ENCODE peak calls at places on chromosomes 7 and 10, in six cellular contexts. One of them, this sample, is unnamed.

GRCh38 chr10:4670737-4671136 is 155.3 kb upstream of the AKR1E2 start:
- DNase-seq in BE2C: no peak
- DNase-seq in left cardiac atrium: no peak
- DNase-seq in AG08395: peak; percentile 65
- DNase-seq in PC-3: peak; percentile 32
- DNase-seq in amniotic stem cell: no peak
- DNase-seq in this sample: no peak

GRCh38 chr7:122316467-122317394 is 12.2 kb upstream of the FEZF1 start:
- DNase-seq in AG08395: no peak
- DNase-seq in BE2C: no peak
- DNase-seq in PC-3: no peak
- DNase-seq in left cardiac atrium: no peak
- DNase-seq in amniotic stem cell: no peak
- DNase-seq in this sample: no peak

GRCh38 chr10:14247650-14248258 is 83.0 kb downstream of the FRMD4A start:
- DNase-seq in PC-3: no peak
- DNase-seq in left cardiac atrium: peak; percentile 39
- DNase-seq in BE2C: no peak
- DNase-seq in AG08395: no peak
- DNase-seq in amniotic stem cell: no peak
- DNase-seq in this sample: no peak

GRCh38 chr10:31000071-31000787 is 31.4 kb downstream of the ZNF438 start:
- DNase-seq in AG08395: no peak
- DNase-seq in left cardiac atrium: no peak
- DNase-seq in PC-3: no peak
- DNase-seq in BE2C: no peak
- DNase-seq in amniotic stem cell: no peak
- DNase-seq in this sample: no peak

GRCh38 chr7:31633894-31634494 is 53.0 kb upstream of the PPP1R17 start:
- DNase-seq in amniotic stem cell: peak; percentile 35
- DNase-seq in left cardiac atrium: peak; percentile 28
- DNase-seq in BE2C: peak; percentile 25
- DNase-seq in PC-3: peak; percentile 80
- DNase-seq in AG08395: peak; percentile 62
- DNase-seq in this sample: peak; percentile 29

GRCh38 chr10:61733358-61733940 is 70.7 kb downstream of the CABCOCO1 start:
- DNase-seq in AG08395: peak; percentile 48
- DNase-seq in amniotic stem cell: peak; percentile 39
- DNase-seq in BE2C: peak; percentile 25
- DNase-seq in left cardiac atrium: no peak
- DNase-seq in PC-3: peak; percentile 96
- DNase-seq in this sample: no peak

GRCh38 chr10:91653214-91653875 is 20.5 kb upstream of the PPP1R3C start:
- DNase-seq in amniotic stem cell: no peak
- DNase-seq in PC-3: peak; percentile 91
- DNase-seq in AG08395: no peak
- DNase-seq in BE2C: no peak
- DNase-seq in left cardiac atrium: no peak
- DNase-seq in this sample: no peak

GRCh38 chr7:81789406-81790139 is 19.7 kb upstream of the HGF start:
- DNase-seq in PC-3: no peak
- DNase-seq in BE2C: no peak
- DNase-seq in amniotic stem cell: no peak
- DNase-seq in left cardiac atrium: no peak
- DNase-seq in AG08395: peak; percentile 16
- DNase-seq in this sample: no peak

GRCh38 chr7:117091721-117092120 is 138.4 kb downstream of the ST7 start:
- DNase-seq in left cardiac atrium: no peak
- DNase-seq in AG08395: no peak
- DNase-seq in BE2C: no peak
- DNase-seq in amniotic stem cell: no peak
- DNase-seq in PC-3: no peak
- DNase-seq in this sample: no peak

GRCh38 chr7:140238778-140239652 is 62.2 kb upstream of the KDM7A start:
- DNase-seq in AG08395: no peak
- DNase-seq in PC-3: no peak
- DNase-seq in amniotic stem cell: no peak
- DNase-seq in left cardiac atrium: no peak
- DNase-seq in BE2C: peak; percentile 19
- DNase-seq in this sample: no peak

GRCh38 chr7:2955177-2955768 is 88.4 kb downstream of the CARD11 start:
- DNase-seq in BE2C: no peak
- DNase-seq in PC-3: no peak
- DNase-seq in AG08395: no peak
- DNase-seq in amniotic stem cell: no peak
- DNase-seq in left cardiac atrium: no peak
- DNase-seq in this sample: no peak

GRCh38 chr10:58721781-58722180 is 209.1 kb downstream of the BICC1 start:
- DNase-seq in left cardiac atrium: no peak
- DNase-seq in AG08395: no peak
- DNase-seq in amniotic stem cell: no peak
- DNase-seq in BE2C: no peak
- DNase-seq in PC-3: no peak
- DNase-seq in this sample: no peak

GRCh38 chr10:92238586-92239098 is 52.2 kb downstream of the CPEB3 start:
- DNase-seq in AG08395: peak; percentile 55
- DNase-seq in PC-3: peak; percentile 86
- DNase-seq in amniotic stem cell: no peak
- DNase-seq in BE2C: no peak
- DNase-seq in left cardiac atrium: peak; percentile 51
- DNase-seq in this sample: no peak

GRCh38 chr10:30502266-30503058 is 68.5 kb downstream of the MAP3K8 start:
- DNase-seq in BE2C: no peak
- DNase-seq in PC-3: peak; percentile 43
- DNase-seq in AG08395: peak; percentile 55
- DNase-seq in amniotic stem cell: no peak
- DNase-seq in left cardiac atrium: no peak
- DNase-seq in this sample: no peak

GRCh38 chr10:93072225-93072712 is 1.4 kb upstream of the CYP26A1 start:
- DNase-seq in amniotic stem cell: no peak
- DNase-seq in PC-3: peak; percentile 21
- DNase-seq in BE2C: no peak
- DNase-seq in left cardiac atrium: no peak
- DNase-seq in AG08395: no peak
- DNase-seq in this sample: no peak

GRCh38 chr7:39265912-39266591 is 288.3 kb downstream of the POU6F2 start:
- DNase-seq in PC-3: no peak
- DNase-seq in left cardiac atrium: no peak
- DNase-seq in amniotic stem cell: no peak
- DNase-seq in AG08395: no peak
- DNase-seq in BE2C: no peak
- DNase-seq in this sample: no peak

GRCh38 chr7:128915841-128916642 is 5.5 kb upstream of the KCP start:
- DNase-seq in AG08395: no peak
- DNase-seq in left cardiac atrium: no peak
- DNase-seq in BE2C: no peak
- DNase-seq in PC-3: no peak
- DNase-seq in amniotic stem cell: no peak
- DNase-seq in this sample: no peak

GRCh38 chr7:82521906-82522445 is 78.4 kb upstream of the CACNA2D1 start:
- DNase-seq in PC-3: peak; percentile 6
- DNase-seq in amniotic stem cell: no peak
- DNase-seq in left cardiac atrium: no peak
- DNase-seq in AG08395: no peak
- DNase-seq in BE2C: no peak
- DNase-seq in this sample: no peak

GRCh38 chr10:12788277-12788676 is 213.2 kb downstream of the CCDC3 start:
- DNase-seq in AG08395: no peak
- DNase-seq in PC-3: no peak
- DNase-seq in left cardiac atrium: no peak
- DNase-seq in BE2C: no peak
- DNase-seq in amniotic stem cell: no peak
- DNase-seq in this sample: peak; percentile 35

GRCh38 chr10:35388197-35388596 is 51.9 kb downstream of the CCNY start:
- DNase-seq in left cardiac atrium: no peak
- DNase-seq in BE2C: no peak
- DNase-seq in amniotic stem cell: no peak
- DNase-seq in AG08395: no peak
- DNase-seq in PC-3: no peak
- DNase-seq in this sample: no peak

GRCh38 chr7:76302299-76303056 is at the start of gene HSPB1:
- DNase-seq in PC-3: peak; percentile 87
- DNase-seq in BE2C: peak; percentile 84
- DNase-seq in AG08395: peak; percentile 94
- DNase-seq in left cardiac atrium: peak; percentile 96
- DNase-seq in amniotic stem cell: no peak
- DNase-seq in this sample: peak; percentile 86

GRCh38 chr7:157438121-157439025 is 101.6 kb downstream of the DNAJB6 start:
- DNase-seq in AG08395: no peak
- DNase-seq in amniotic stem cell: no peak
- DNase-seq in BE2C: no peak
- DNase-seq in left cardiac atrium: no peak
- DNase-seq in PC-3: no peak
- DNase-seq in this sample: no peak

This sample was measured in dorsolateral prefrontal cortex.